ENCODE peak calls at places on chromosomes 16 and 17, in four cellular contexts. Y, K, N and M are unnamed samples.

GRCh38 chr17:66493283-66494019 is 191.0 kb downstream of the PRKCA start:
- DNase-seq in Y (no peak), K (peak), N (peak), M (no peak)

GRCh38 chr16:49857423-49858181 is 1.7 kb upstream of the ZNF423 start:
- DNase-seq in Y (no peak), K (peak), N (peak), M (peak)

GRCh38 chr17:10314332-10314731 is 58.5 kb downstream of the MYH13 start:
- DNase-seq in Y (no peak), K (no peak), N (peak), M (no peak)

GRCh38 chr16:46932802-46933201 is 40.7 kb downstream of the DNAJA2 start:
- DNase-seq in Y (no peak), K (peak), N (peak), M (no peak)

GRCh38 chr17:27323538-27324212 is 29.8 kb downstream of the WSB1 start:
- DNase-seq in Y (no peak), K (peak), N (no peak), M (no peak)

GRCh38 chr16:86761117-86761971 is 183.0 kb downstream of the FOXL1 start:
- DNase-seq in Y (no peak), K (peak), N (no peak), M (peak)

GRCh38 chr17:27315322-27315721 is 21.4 kb downstream of the WSB1 start:
- DNase-seq in Y (no peak), K (peak), N (no peak), M (no peak)

GRCh38 chr17:17519886-17520285 is 23.7 kb upstream of the RASD1 start:
- DNase-seq in Y (no peak), K (no peak), N (no peak), M (no peak)

GRCh38 chr17:30323895-30324319 is 9.9 kb downstream of the TMIGD1 start:
- DNase-seq in Y (no peak), K (peak), N (peak), M (no peak)

GRCh38 chr17:39564201-39564828 is 43.4 kb downstream of the NEUROD2 start:
- DNase-seq in Y (no peak), K (no peak), N (no peak), M (no peak)

GRCh38 chr17:44556114-44556853 is 1.0 kb upstream of the FZD2 start:
- DNase-seq in Y (peak), K (peak), N (no peak), M (peak)

GRCh38 chr16:27924411-27925118 is 138.9 kb downstream of the GSG1L start:
- DNase-seq in Y (no peak), K (no peak), N (no peak), M (no peak)

GRCh38 chr17:57086069-57086930 is 1.3 kb downstream of the AKAP1 start:
- DNase-seq in Y (no peak), K (peak), N (peak), M (no peak)

GRCh38 chr17:71975331-71975801 is 145.5 kb upstream of the SOX9 start:
- DNase-seq in Y (no peak), K (no peak), N (no peak), M (no peak)

GRCh38 chr17:47705536-47706481 is 11.8 kb downstream of the TBKBP1 start:
- DNase-seq in Y (no peak), K (peak), N (no peak), M (no peak)

GRCh38 chr16:54936086-54936978 is 5.7 kb downstream of the IRX5 start:
- DNase-seq in Y (no peak), K (no peak), N (peak), M (no peak)

GRCh38 chr17:63402808-63403207 is 43.3 kb downstream of the CYB561 start:
- DNase-seq in Y (no peak), K (no peak), N (no peak), M (no peak)

GRCh38 chr17:47470836-47471235 is 60.1 kb upstream of the NPEPPS start:
- DNase-seq in Y (no peak), K (no peak), N (no peak), M (no peak)

GRCh38 chr17:70022175-70022574 is 52.9 kb upstream of the KCNJ16 start:
- DNase-seq in Y (no peak), K (no peak), N (no peak), M (no peak)

GRCh38 chr17:27408891-27409290 is 47.4 kb upstream of the KSR1 start:
- DNase-seq in Y (no peak), K (no peak), N (no peak), M (no peak)

GRCh38 chr16:68636818-68637217 is 8.3 kb upstream of the CDH3 start:
- DNase-seq in Y (no peak), K (no peak), N (no peak), M (no peak)

GRCh38 chr17:55777471-55777971 is 26.7 kb downstream of the PCTP start:
- DNase-seq in Y (no peak), K (no peak), N (no peak), M (no peak)

GRCh38 chr17:57739402-57740224 is 5.5 kb downstream of the CCDC182 start:
- DNase-seq in Y (no peak), K (peak), N (peak), M (no peak)

GRCh38 chr16:84234656-84235285 is 5.0 kb downstream of the KCNG4 start:
- DNase-seq in Y (no peak), K (no peak), N (no peak), M (no peak)

GRCh38 chr16:21167360-21167759 is 8.9 kb downstream of the LDAF1 start:
- DNase-seq in Y (no peak), K (no peak), N (no peak), M (no peak)

GRCh38 chr17:8556074-8556473 is 74.5 kb downstream of the MYH10 start:
- DNase-seq in Y (no peak), K (no peak), N (no peak), M (no peak)

GRCh38 chr16:57615813-57616212 is 12.6 kb upstream of the ADGRG1 start:
- DNase-seq in Y (no peak), K (no peak), N (no peak), M (no peak)

GRCh38 chr17:4043862-4044261 is 79.6 kb upstream of the ATP2A3 start:
- DNase-seq in Y (peak), K (no peak), N (no peak), M (no peak)

GRCh38 chr17:55219939-55220338 is 44.8 kb upstream of the HLF start:
- DNase-seq in Y (no peak), K (no peak), N (no peak), M (no peak)

GRCh38 chr17:34370376-34370996 is 7.5 kb upstream of the CCL1 start:
- DNase-seq in Y (no peak), K (no peak), N (no peak), M (no peak)

GRCh38 chr16:51326131-51326856 is 175.2 kb upstream of the SALL1 start:
- DNase-seq in Y (no peak), K (peak), N (no peak), M (no peak)

GRCh38 chr17:32192379-32192778 is 50.1 kb downstream of the RHOT1 start:
- DNase-seq in Y (no peak), K (no peak), N (no peak), M (no peak)

GRCh38 chr16:11635679-11636171 is 32.5 kb upstream of the SNN start:
- DNase-seq in Y (no peak), K (no peak), N (no peak), M (no peak)

GRCh38 chr16:85428899-85429775 is 184.0 kb upstream of the GSE1 start:
- DNase-seq in Y (no peak), K (no peak), N (no peak), M (no peak)

GRCh38 chr17:17782425-17783120 is 54.2 kb downstream of the SREBF1 start:
- DNase-seq in Y (no peak), K (peak), N (no peak), M (no peak)

GRCh38 chr16:55272787-55273186 is 51.2 kb upstream of the IRX6 start:
- DNase-seq in Y (no peak), K (no peak), N (no peak), M (no peak)

GRCh38 chr16:14559809-14560227 is 70.2 kb downstream of the PARN start:
- DNase-seq in Y (no peak), K (no peak), N (peak), M (no peak)

GRCh38 chr17:29178750-29179231 is 1.4 kb downstream of the MYO18A start:
- DNase-seq in Y (no peak), K (no peak), N (no peak), M (no peak)
- TF ChIP-seq SPI1 in Y (no peak), K (no peak), N (no peak), M (no peak)

GRCh38 chr16:66660422-66661209 is 35.9 kb downstream of the CMTM4 start:
- DNase-seq in Y (no peak), K (peak), N (peak), M (no peak)
- TF ChIP-seq POLR2AphosphoS5 in Y (no peak), K (peak), N (no peak), M (no peak)

GRCh38 chr16:1073262-1073558 is 663 bp downstream of the SSTR5 start:
- DNase-seq in Y (no peak), K (no peak), N (no peak), M (no peak)

GRCh38 chr16:1071009-1071408 is 1.5 kb upstream of the SSTR5 start:
- DNase-seq in Y (no peak), K (no peak), N (no peak), M (no peak)

GRCh38 chr16:1072526-1073261 is at the start of gene SSTR5:
- DNase-seq in Y (no peak), K (no peak), N (no peak), M (no peak)

GRCh38 chr16:1070084-1070987 is 2.2 kb upstream of the SSTR5 start:
- DNase-seq in Y (no peak), K (no peak), N (no peak), M (no peak)

GRCh38 chr16:1071561-1072225 is 854 bp upstream of the SSTR5 start:
- DNase-seq in Y (no peak), K (no peak), N (no peak), M (no peak)
- TF ChIP-seq SPI1 in Y (no peak), K (no peak), N (no peak), M (no peak)

GRCh38 chr16:72098936-72099335 is 5.3 kb downstream of the DHX38 start:
- DNase-seq in Y (no peak), K (no peak), N (no peak), M (no peak)

GRCh38 chr16:72091217-72091616 is 2.2 kb downstream of the TXNL4B start:
- DNase-seq in Y (no peak), K (no peak), N (no peak), M (no peak)

GRCh38 chr16:72094266-72094610 is 591 bp downstream of the DHX38 start:
- DNase-seq in Y (no peak), K (peak), N (no peak), M (no peak)

GRCh38 chr16:72093448-72094265 is at the start of the genes DHX38 and TXNL4B:
- DNase-seq in Y (peak), K (peak), N (peak), M (peak)

GRCh38 chr16:72092832-72093447 is 480 bp downstream of the TXNL4B start:
- DNase-seq in Y (no peak), K (peak), N (peak), M (no peak)
- TF ChIP-seq POLR2AphosphoS5 in Y (no peak), K (no peak), N (no peak), M (no peak)

DNA sequence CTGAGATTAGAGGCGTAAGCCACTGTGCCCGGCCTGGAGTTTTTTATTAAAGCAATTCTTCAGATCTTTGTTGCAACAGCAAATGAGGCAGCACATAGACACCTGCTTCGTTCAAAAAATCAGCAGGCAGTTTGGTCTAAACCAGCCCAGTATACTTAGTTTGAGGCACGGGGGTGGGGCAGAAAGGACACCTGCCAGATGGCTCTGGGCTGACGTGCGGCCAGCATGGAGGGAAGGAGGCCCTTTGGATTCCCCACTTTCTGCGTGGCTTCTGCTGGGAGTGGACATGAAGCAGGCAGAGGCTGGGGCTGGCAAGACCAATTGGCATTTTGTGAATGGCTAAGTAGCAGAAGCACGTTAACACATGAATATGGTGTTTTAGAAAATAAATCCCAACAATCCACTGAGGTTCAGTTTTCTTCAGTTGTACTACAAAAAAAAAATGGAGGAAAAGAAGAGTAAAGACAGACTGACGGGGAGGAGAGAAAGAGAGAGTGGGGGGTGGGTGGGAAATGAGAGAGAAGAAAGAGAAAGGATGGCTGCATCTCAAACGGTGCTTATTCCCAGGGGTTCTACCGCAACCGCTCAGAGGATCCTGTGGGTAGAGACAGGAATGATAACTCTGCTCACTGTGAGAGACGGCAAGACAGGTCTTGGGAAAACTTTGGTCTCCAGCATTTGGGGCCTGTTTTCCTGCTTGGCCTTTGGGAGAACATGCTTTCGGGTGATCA is 16.3 kb downstream of the C16orf46 start:
- DNase-seq in Y (no peak), K (no peak), N (no peak), M (no peak)
- TF ChIP-seq SPI1 in Y (no peak), K (no peak), N (no peak), M (no peak)

GRCh38 chr17:64694207-64694606 is 32.1 kb upstream of the SMURF2 start:
- DNase-seq in Y (no peak), K (peak), N (no peak), M (no peak)
- TF ChIP-seq POLR2AphosphoS5 in Y (no peak), K (no peak), N (no peak), M (no peak)

GRCh38 chr16:31168848-31169247 is 11.1 kb upstream of the FUS start:
- DNase-seq in Y (no peak), K (no peak), N (no peak), M (no peak)

GRCh38 chr16:31167315-31167714 is 12.6 kb upstream of the FUS start:
- DNase-seq in Y (no peak), K (no peak), N (no peak), M (no peak)
- TF ChIP-seq SPI1 in Y (no peak), K (no peak), N (no peak), M (no peak)

GRCh38 chr16:31198207-31198882 is 4.2 kb downstream of the PYCARD start:
- DNase-seq in Y (no peak), K (no peak), N (no peak), M (no peak)
- TF ChIP-seq POLR2AphosphoS5 in Y (peak), K (no peak), N (no peak), M (peak)

GRCh38 chr17:28812980-28813377 is 29.6 kb downstream of the FAM222B start:
- DNase-seq in Y (no peak), K (no peak), N (no peak), M (no peak)

GRCh38 chr17:28811594-28812135 is 30.9 kb downstream of the FAM222B start:
- DNase-seq in Y (no peak), K (peak), N (no peak), M (no peak)

GRCh38 chr17:28810437-28810836 is 32.2 kb downstream of the FAM222B start:
- DNase-seq in Y (no peak), K (no peak), N (no peak), M (no peak)

GRCh38 chr17:28812136-28812979 is 30.2 kb downstream of the FAM222B start:
- DNase-seq in Y (peak), K (peak), N (peak), M (peak)

GRCh38 chr17:28807925-28808641 is 34.5 kb downstream of the FAM222B start:
- DNase-seq in Y (no peak), K (no peak), N (no peak), M (no peak)
- TF ChIP-seq SPI1 in Y (no peak), K (no peak), N (no peak), M (no peak)